ENCODE peak calls at places on chromosomes 1 and 21, in ten cellular contexts. A, O, W, P, H, N, T, J, D and Y are unnamed samples.

GRCh38 chr21:34579411-34579810 is 35.5 kb downstream of the RCAN1 start:
- DNase-seq in D (no peak), J (no peak), P (peak), O (no peak), H (no peak), A (no peak), W (peak), T (no peak), N (no peak), Y (no peak)

GRCh38 chr1:225691861-225692516 is 39.1 kb upstream of the ENAH start:
- DNase-seq in D (peak), H (no peak), T (no peak), O (no peak), A (no peak), W (no peak), P (no peak), J (no peak), N (no peak), Y (no peak)

GRCh38 chr1:21277178-21277577 is 13.1 kb downstream of the ECE1 start:
- DNase-seq in P (no peak), A (no peak), J (no peak), N (no peak), O (peak), W (no peak), T (no peak), D (no peak), H (no peak), Y (no peak)

GRCh38 chr1:69569281-69569970 is 1.7 kb downstream of the LRRC7 start:
- DNase-seq in D (peak), W (no peak), P (no peak), N (no peak), H (no peak), T (no peak), A (no peak), O (no peak), J (no peak), Y (no peak)

GRCh38 chr1:112395832-112396667 is at the start of gene CTTNBP2NL:
- DNase-seq in T (peak), J (peak), O (peak), W (peak), H (peak), D (peak), P (peak), N (peak), A (peak), Y (peak)

GRCh38 chr1:44442791-44443190 is 37.7 kb downstream of the RNF220 start:
- DNase-seq in W (no peak), T (no peak), D (no peak), P (no peak), A (no peak), O (no peak), N (no peak), J (no peak), H (no peak), Y (no peak)

GRCh38 chr1:27348861-27349783 is 7.3 kb downstream of the SYTL1 start:
- DNase-seq in O (no peak), J (no peak), H (peak), N (no peak), P (peak), T (no peak), A (no peak), W (peak), D (peak), Y (no peak)

GRCh38 chr1:225961659-225962439 is 20.8 kb upstream of the LEFTY2 start:
- DNase-seq in D (no peak), A (no peak), H (no peak), W (no peak), O (no peak), P (no peak), J (no peak), N (no peak), T (no peak), Y (no peak)

GRCh38 chr1:225979421-225979820 is 19.7 kb downstream of the SDE2 start:
- DNase-seq in H (no peak), W (no peak), O (no peak), J (no peak), P (no peak), N (no peak), A (no peak), D (no peak), T (no peak), Y (no peak)

GRCh38 chr1:55399385-55399784 is 184.2 kb upstream of the USP24 start:
- DNase-seq in A (no peak), J (no peak), T (no peak), O (no peak), W (no peak), N (no peak), P (no peak), H (no peak), D (no peak), Y (no peak)

GRCh38 chr1:21673277-21673780 is 4.2 kb upstream of the RAP1GAP start:
- DNase-seq in H (no peak), D (no peak), W (no peak), T (no peak), P (no peak), J (peak), A (no peak), N (no peak), O (peak), Y (no peak)

GRCh38 chr1:183528577-183528976 is 56.3 kb downstream of the SMG7 start:
- DNase-seq in T (no peak), W (no peak), N (no peak), J (no peak), A (no peak), D (no peak), H (no peak), O (no peak), P (no peak), Y (no peak)

GRCh38 chr21:46246345-46246744 is 17.8 kb upstream of the LSS start:
- DNase-seq in P (no peak), D (no peak), W (no peak), T (no peak), N (no peak), O (no peak), A (no peak), J (no peak), H (no peak), Y (no peak)

GRCh38 chr21:27132270-27132669 is 165.4 kb upstream of the ADAMTS5 start:
- DNase-seq in D (no peak), W (no peak), H (no peak), A (no peak), O (no peak), J (no peak), N (no peak), P (no peak), T (no peak), Y (no peak)

GRCh38 chr1:44266400-44267344 is 53.4 kb downstream of the DMAP1 start:
- DNase-seq in J (no peak), A (no peak), W (no peak), N (no peak), T (no peak), D (no peak), H (no peak), P (no peak), O (no peak), Y (no peak)

GRCh38 chr1:54153548-54154439 is 994 bp upstream of the CDCP2 start:
- DNase-seq in N (no peak), O (no peak), H (peak), W (peak), T (no peak), J (no peak), P (peak), A (no peak), D (peak), Y (peak)

GRCh38 chr1:27979151-27979858 is 19.5 kb downstream of the XKR8 start:
- DNase-seq in H (no peak), N (no peak), P (peak), D (peak), J (peak), W (no peak), T (no peak), A (no peak), O (no peak), Y (no peak)